ENCODE peak calls at places on chromosomes 1 and 21, in nine cellular contexts. A is DND-41; H is psoas muscle; N is pancreas; E is fibroblast of lung; Q is mammary epithelial cell; I is CD4-positive, alpha-beta memory T cell; R is CD4-positive, CD25-positive, alpha-beta regulatory T cell; Y is body of pancreas. T is an unnamed sample.

GRCh38 chr1:2228157-2228594 is at the start of gene SKI:
- DNase-seq in A (no peak), H (no peak), N (no peak), E (no peak), Q (no peak), I (no peak), R (no peak), Y (no peak), T (no peak)

GRCh38 chr1:152411846-152412245 is 2.2 kb downstream of the CRNN start:
- DNase-seq in A (no peak), H (no peak), N (no peak), E (no peak), Q (no peak), I (no peak), R (no peak), Y (no peak), T (no peak)

GRCh38 chr1:11731719-11732283 is 4.1 kb upstream of the AGTRAP start:
- DNase-seq in A (peak; percentile 87), H (peak; percentile 82), N (no peak), E (peak; percentile 79), Q (peak; percentile 32), I (no peak), R (no peak), Y (peak; percentile 51), T (no peak)

GRCh38 chr1:33080373-33080772 is 580 bp upstream of the AZIN2 start:
- DNase-seq in A (no peak), H (no peak), N (no peak), E (no peak), Q (no peak), I (no peak), R (no peak), Y (no peak), T (no peak)

GRCh38 chr1:205258313-205259176 is 30.8 kb downstream of the TMCC2 start:
- DNase-seq in A (no peak), H (peak; percentile 48), N (no peak), E (peak; percentile 26), Q (peak; percentile 95), I (no peak), R (no peak), Y (no peak), T (no peak)

GRCh38 chr1:115331531-115332331 is 6.3 kb downstream of the NGF start:
- DNase-seq in A (no peak), H (no peak), N (no peak), E (peak; percentile 59), Q (no peak), I (no peak), R (no peak), Y (no peak), T (no peak)

GRCh38 chr1:181189691-181190361 is 101.3 kb downstream of the IER5 start:
- DNase-seq in A (peak; percentile 69), H (peak; percentile 65), N (peak; percentile 41), E (peak; percentile 47), Q (peak; percentile 44), I (peak; percentile 82), R (peak; percentile 71), Y (peak; percentile 76), T (peak; percentile 66)

GRCh38 chr1:39395357-39395831 is 96.0 kb upstream of the BMP8A start:
- DNase-seq in A (no peak), H (no peak), N (peak; percentile 47), E (peak; percentile 74), Q (peak; percentile 85), I (no peak), R (no peak), Y (no peak), T (no peak)

GRCh38 chr1:228340686-228341449 is 65.8 kb downstream of the TRIM11 start:
- DNase-seq in A (peak; percentile 18), H (peak; percentile 15), N (no peak), E (peak; percentile 3), Q (no peak), I (no peak), R (no peak), Y (peak; percentile 3), T (no peak)

GRCh38 chr21:36325373-36326010 is 5.5 kb downstream of the MORC3 start:
- DNase-seq in A (no peak), H (no peak), N (no peak), E (no peak), Q (peak; percentile 82), I (no peak), R (no peak), Y (no peak), T (no peak)

GRCh38 chr1:171188388-171189266 is 3.5 kb downstream of the FMO2 start:
- DNase-seq in A (peak; percentile 46), H (no peak), N (peak; percentile 27), E (peak; percentile 86), Q (peak; percentile 16), I (peak; percentile 15), R (peak; percentile 5), Y (peak; percentile 61), T (peak; percentile 11)

GRCh38 chr1:41846595-41846994 is 72.1 kb downstream of the HIVEP3 start:
- DNase-seq in A (no peak), H (no peak), N (no peak), E (peak; percentile 51), Q (peak; percentile 44), I (no peak), R (no peak), Y (no peak), T (no peak)

GRCh38 chr1:224181453-224181810 is 1.6 kb upstream of the DEGS1 start:
- DNase-seq in A (no peak), H (no peak), N (no peak), E (no peak), Q (no peak), I (no peak), R (no peak), Y (no peak), T (no peak)

GRCh38 chr1:201250326-201251011 is 32.8 kb upstream of the PKP1 start:
- DNase-seq in A (no peak), H (no peak), N (no peak), E (no peak), Q (no peak), I (no peak), R (no peak), Y (no peak), T (no peak)

GRCh38 chr1:206041640-206042039 is 11.3 kb upstream of the RHEX start:
- DNase-seq in A (no peak), H (no peak), N (no peak), E (no peak), Q (peak; percentile 58), I (no peak), R (no peak), Y (no peak), T (no peak)

GRCh38 chr1:28591708-28592313 is at the start of gene RAB42:
- DNase-seq in A (no peak), H (peak; percentile 61), N (no peak), E (peak; percentile 23), Q (no peak), I (no peak), R (no peak), Y (no peak), T (no peak)

GRCh38 chr1:28595412-28596191 is 3.5 kb downstream of the RAB42 start:
- DNase-seq in A (no peak), H (no peak), N (no peak), E (no peak), Q (no peak), I (no peak), R (no peak), Y (no peak), T (no peak)

GRCh38 chr1:28594661-28595411 is 2.8 kb downstream of the RAB42 start:
- DNase-seq in A (no peak), H (peak; percentile 45), N (peak; percentile 19), E (no peak), Q (peak; percentile 94), I (no peak), R (no peak), Y (no peak), T (no peak)

DNA sequence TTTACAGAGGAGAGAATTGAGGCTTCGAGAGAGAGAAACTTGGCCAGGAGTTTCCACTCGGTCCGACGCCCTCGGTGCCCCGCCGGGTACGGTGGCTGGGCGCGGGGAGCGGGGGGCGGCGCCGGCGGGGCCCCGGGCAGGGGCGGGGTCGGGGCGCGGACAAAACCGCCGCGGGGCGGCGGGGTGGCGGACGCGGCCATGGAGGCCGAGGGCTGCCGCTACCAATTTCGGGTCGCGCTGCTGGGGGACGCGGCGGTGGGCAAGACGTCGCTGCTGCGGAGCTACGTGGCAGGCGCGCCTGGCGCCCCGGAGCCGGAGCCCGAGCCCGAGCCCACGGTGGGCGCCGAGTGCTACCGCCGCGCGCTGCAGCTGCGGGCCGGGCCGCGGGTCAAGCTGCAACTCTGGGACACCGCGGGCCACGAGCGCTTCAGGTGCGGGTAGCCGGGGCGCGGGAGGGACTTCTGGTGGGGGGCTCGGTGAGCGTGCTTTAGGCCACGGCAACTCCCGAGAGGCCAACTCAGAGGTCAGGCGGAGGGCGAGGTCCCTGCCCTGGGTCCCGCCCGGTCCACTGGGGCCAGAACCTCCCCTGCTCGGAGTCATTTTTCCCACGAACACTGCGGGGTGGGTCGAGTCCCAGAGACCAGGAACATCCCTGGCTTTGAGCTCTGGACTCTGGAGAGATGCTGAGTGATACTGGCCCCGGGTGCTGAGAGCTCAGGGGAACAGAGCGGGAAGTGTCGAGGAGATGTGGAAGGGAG is 428 bp downstream of the RAB42 start:
- DNase-seq in A (no peak), H (no peak), N (no peak), E (no peak), Q (no peak), I (peak; percentile 24), R (no peak), Y (no peak), T (no peak)
- H3K27ac ChIP-seq in A (no peak overlapping the region), H (no peak overlapping the region), N (no peak overlapping the region), E (no peak overlapping the region), Q (no peak overlapping the region), I (no peak overlapping the region), R (no peak overlapping the region), Y (no peak overlapping the region), T (peak overlapping the region; percentile 14)

GRCh38 chr1:53145619-53145941 is 3.1 kb upstream of the SLC1A7 start:
- DNase-seq in A (no peak), H (no peak), N (no peak), E (no peak), Q (no peak), I (no peak), R (no peak), Y (no peak), T (no peak)
- H3K4me3 ChIP-seq in A (no peak overlapping the region), H (no peak overlapping the region), N (no peak overlapping the region), E (no peak overlapping the region), Q (no peak overlapping the region), I (no peak overlapping the region), R (no peak overlapping the region), Y (no peak overlapping the region), T (no peak overlapping the region)

GRCh38 chr1:234583755-234584430 is 26.1 kb downstream of the IRF2BP2 start:
- DNase-seq in A (no peak), H (peak; percentile 64), N (no peak), E (no peak), Q (no peak), I (no peak), R (no peak), Y (no peak), T (no peak)
- H3K27ac ChIP-seq in A (no peak overlapping the region), H (peak overlapping the region; percentile 97), N (no peak overlapping the region), E (no peak overlapping the region), Q (no peak overlapping the region), I (no peak overlapping the region), R (no peak overlapping the region), Y (no peak overlapping the region), T (no peak overlapping the region)

DNA sequence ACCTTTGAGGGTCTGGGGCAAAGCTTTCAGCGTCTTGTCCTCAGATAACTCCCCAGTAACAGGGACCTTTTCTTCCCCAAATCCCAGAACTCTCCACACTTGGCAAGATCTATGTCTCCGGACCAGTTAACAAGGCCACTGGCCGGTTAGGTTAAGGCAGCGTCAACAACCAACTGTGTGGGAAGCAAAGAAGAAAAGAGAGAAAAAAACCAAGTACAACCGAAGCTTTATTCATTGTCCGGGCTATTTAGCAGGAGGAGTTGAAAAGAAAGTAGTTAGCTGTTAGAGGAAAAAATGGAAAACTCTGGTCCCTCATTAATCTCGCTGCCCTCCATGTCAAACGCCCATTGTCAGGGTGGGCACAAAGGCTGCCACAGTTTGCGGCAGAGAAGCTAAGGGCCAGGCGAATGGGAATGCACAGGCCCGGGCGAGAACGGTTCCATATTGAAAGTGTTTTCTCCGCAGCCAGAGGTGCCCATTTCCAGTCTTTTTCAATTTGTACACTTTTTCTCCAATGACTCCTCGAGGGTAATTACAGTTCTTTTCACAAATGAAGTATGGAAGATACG is 49.3 kb upstream of the GRIK3 start:
- DNase-seq in A (no peak), H (no peak), N (no peak), E (no peak), Q (no peak), I (no peak), R (no peak), Y (no peak), T (no peak)
- H3K4me3 ChIP-seq in A (no peak overlapping the region), H (no peak overlapping the region), N (no peak overlapping the region), E (no peak overlapping the region), Q (no peak overlapping the region), I (no peak overlapping the region), R (no peak overlapping the region), Y (no peak overlapping the region), T (no peak overlapping the region)

T was measured in naive thymus-derived CD4-positive, alpha-beta T cell.